ENCODE peak calls at places on chromosome 18, in five cellular contexts. P is neural progenitor cell, W is A549, L is WTC11, U is OCI-LY7. Z is an unnamed sample.

GRCh38 chr18:58505181-58505580 is 123.7 kb downstream of the ALPK2 start:
- DNase-seq in P (no peak), W (no peak), L (no peak), U (peak), Z (peak)

GRCh38 chr18:59393381-59393780 is 34.3 kb upstream of the LMAN1 start:
- DNase-seq in P (no peak), W (no peak), L (no peak), U (no peak), Z (no peak)

GRCh38 chr18:46097378-46097852 is 681 bp downstream of the ATP5F1A start:
- DNase-seq in P (no peak), W (no peak), L (no peak), U (peak), Z (no peak)

GRCh38 chr18:33812186-33812585 is 234.2 kb downstream of the ASXL3 start:
- DNase-seq in P (no peak), W (no peak), L (no peak), U (no peak), Z (no peak)

GRCh38 chr18:6327895-6328623 is 86.7 kb downstream of the L3MBTL4 start:
- DNase-seq in P (no peak), W (no peak), L (no peak), U (no peak), Z (no peak)

GRCh38 chr18:332007-332406 is 64.2 kb upstream of the THOC1 start:
- DNase-seq in P (no peak), W (no peak), L (no peak), U (no peak), Z (no peak)

GRCh38 chr18:2412261-2412660 is 159.0 kb downstream of the METTL4 start:
- DNase-seq in P (no peak), W (no peak), L (no peak), U (no peak), Z (no peak)

GRCh38 chr18:11733031-11733430 is 44.0 kb downstream of the GNAL start:
- DNase-seq in P (peak), W (peak), L (peak), U (peak), Z (peak)

GRCh38 chr18:67516432-67517223 is at the start of gene DSEL:
- DNase-seq in P (peak), W (peak), L (peak), U (peak), Z (peak)

GRCh38 chr18:66497351-66497750 is 106.5 kb downstream of the CDH19 start:
- DNase-seq in P (no peak), W (no peak), L (no peak), U (no peak), Z (no peak)

DNA sequence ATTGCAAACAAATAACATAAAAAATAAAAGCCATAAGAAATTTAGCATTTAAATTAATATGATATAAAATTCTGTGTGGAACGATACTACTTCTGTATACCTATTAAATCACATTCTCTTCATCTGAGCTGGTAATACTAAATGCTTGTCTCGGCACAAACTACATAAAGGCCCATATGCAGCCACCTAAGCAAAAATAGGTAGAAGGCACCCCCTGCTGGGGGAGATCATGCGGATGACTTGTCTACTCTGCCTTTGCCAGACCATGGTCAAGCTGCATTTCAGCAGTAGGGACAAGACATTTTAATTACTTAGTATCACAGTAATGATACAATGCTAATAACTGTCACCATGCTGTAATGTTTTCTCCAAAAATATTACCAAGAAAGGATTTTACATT is 108.0 kb downstream of the CDH19 start:
- DNase-seq in P (peak), W (peak), L (peak), U (peak), Z (peak)
- TF ChIP-seq CTCF in P (peak), W (peak), L (peak), U (peak), Z (no peak)

GRCh38 chr18:70464343-70465114 is 175.7 kb downstream of the SOCS6 start:
- DNase-seq in P (peak), W (peak), L (peak), U (no peak), Z (peak)
- TF ChIP-seq CTCF in P (peak), W (peak), L (no peak), U (no peak), Z (no peak)

GRCh38 chr18:9661564-9661963 is 46.5 kb upstream of the RAB31 start:
- DNase-seq in P (no peak), W (peak), L (no peak), U (no peak), Z (no peak)
- TF ChIP-seq CTCF in P (no peak), W (peak), L (no peak), U (no peak), Z (no peak)

DNA sequence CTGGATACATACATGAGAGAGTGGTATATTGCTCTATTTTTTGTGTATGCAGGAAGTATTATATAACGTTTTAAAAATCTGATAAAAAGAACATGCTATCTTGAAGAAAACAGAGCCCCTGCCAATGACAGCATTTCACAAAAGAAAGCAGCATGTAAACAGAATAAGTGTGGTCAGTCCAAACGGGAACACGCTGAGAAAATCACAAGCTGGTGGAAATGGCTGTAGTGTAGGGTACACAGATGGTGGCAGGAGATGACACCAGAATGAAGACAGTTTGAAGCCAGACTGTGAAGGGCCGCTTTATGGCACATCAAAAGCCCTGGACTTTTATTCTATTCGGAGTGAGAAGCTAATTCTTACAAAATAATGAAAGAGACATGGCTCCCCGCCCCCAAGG is 217.5 kb upstream of the SMAD7 start:
- DNase-seq in P (no peak), W (no peak), L (no peak), U (no peak), Z (no peak)
- TF ChIP-seq CTCF in P (no peak), W (no peak), L (no peak), U (no peak), Z (no peak)

GRCh38 chr18:47175895-47176575 is at the start of gene IER3IP1:
- DNase-seq in P (peak), W (peak), L (peak), U (peak), Z (peak)
- TF ChIP-seq CTCF in P (peak), W (no peak), L (no peak), U (peak), Z (no peak)